ENCODE peak calls at places on chromosomes 3 and 15, in six cellular contexts. Y, H, O, W, D and V are unnamed samples.

GRCh38 chr3:4865714-4866113 is 113.5 kb upstream of the BHLHE40 start:
- DNase-seq in O (no peak), D (no peak), Y (no peak), H (no peak), W (no peak), V (no peak)

GRCh38 chr3:127964053-127964452 is 49.0 kb downstream of the KBTBD12 start:
- DNase-seq in W (no peak), Y (peak), D (peak), H (no peak), O (no peak), V (peak)

GRCh38 chr3:157251685-157252084 is 91.7 kb upstream of the CCNL1 start:
- DNase-seq in O (no peak), D (no peak), H (no peak), W (no peak), Y (no peak), V (no peak)

GRCh38 chr15:74275957-74276356 is 39.8 kb downstream of the CCDC33 start:
- DNase-seq in D (peak), Y (no peak), H (no peak), W (no peak), O (peak), V (peak)

GRCh38 chr15:29059871-29060640 is 174.3 kb downstream of the APBA2 start:
- DNase-seq in H (no peak), Y (no peak), O (no peak), D (no peak), W (no peak), V (no peak)

GRCh38 chr15:81294501-81294850 is 29.5 kb downstream of the STARD5 start:
- DNase-seq in Y (no peak), W (no peak), H (no peak), D (no peak), O (no peak), V (no peak)

GRCh38 chr3:111534701-111535100 is 7.3 kb upstream of the CD96 start:
- DNase-seq in Y (no peak), D (peak), W (peak), O (no peak), H (no peak), V (no peak)

GRCh38 chr15:75049392-75049791 is 26.0 kb downstream of the PPCDC start:
- DNase-seq in W (no peak), Y (no peak), H (peak), D (no peak), O (peak), V (no peak)

GRCh38 chr3:190562866-190563525 is 49.1 kb downstream of the IL1RAP start:
- DNase-seq in D (no peak), O (no peak), H (no peak), W (no peak), Y (no peak), V (no peak)

GRCh38 chr15:67148196-67148701 is 82.8 kb downstream of the SMAD3 start:
- DNase-seq in O (no peak), D (peak), Y (no peak), H (no peak), W (peak), V (no peak)

GRCh38 chr3:176362191-176362731 is 835.0 kb downstream of the TBL1XR1 start:
- DNase-seq in W (no peak), Y (peak), O (peak), D (no peak), H (peak), V (no peak)

GRCh38 chr3:107394502-107394901 is 17.3 kb downstream of the CCDC54 start:
- DNase-seq in D (no peak), W (no peak), O (no peak), H (no peak), Y (no peak), V (no peak)

GRCh38 chr3:195531683-195532082 is 11.4 kb downstream of the PPP1R2 start:
- DNase-seq in H (no peak), O (no peak), D (no peak), Y (no peak), W (no peak), V (no peak)

GRCh38 chr3:58167431-58168351 is 43.1 kb downstream of the DNASE1L3 start:
- DNase-seq in O (peak), D (peak), H (peak), W (peak), Y (peak), V (peak)

DNA sequence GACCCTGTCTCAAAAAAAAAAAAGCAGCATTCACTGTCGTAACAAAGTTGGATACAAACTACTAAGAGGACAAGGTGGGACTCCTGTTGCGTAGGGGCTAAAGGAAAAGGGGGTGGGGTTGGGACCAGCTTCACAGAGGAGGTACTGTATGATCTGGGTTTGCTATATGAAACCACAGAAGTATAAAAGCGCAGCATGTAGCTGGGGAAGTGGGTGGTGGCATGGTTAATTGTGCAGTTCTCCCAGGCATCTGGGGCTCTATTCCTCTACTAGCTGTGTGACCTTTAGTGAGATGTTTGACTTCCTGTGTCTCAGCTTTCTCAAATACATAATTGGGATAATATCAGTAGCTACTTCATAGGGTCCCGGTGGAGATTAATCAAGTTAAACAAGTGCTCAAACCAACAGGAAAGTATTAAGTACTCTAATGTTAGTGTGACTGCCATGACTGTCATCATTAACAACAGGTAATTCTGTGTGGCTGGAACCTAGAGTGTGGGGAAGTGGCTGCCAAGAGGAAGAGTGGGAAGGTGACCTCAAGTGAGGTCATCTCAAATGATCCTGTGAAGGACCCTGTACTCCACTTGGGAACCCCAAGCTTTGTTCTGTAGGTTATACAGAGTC is 11.5 kb downstream of the PARP16 start:
- DNase-seq in H (no peak), D (no peak), W (no peak), Y (no peak), O (no peak), V (no peak)
- TF ChIP-seq CTCF in H (no peak), D (no peak), W (no peak), Y (no peak), O (no peak), V (no peak)

GRCh38 chr3:126267169-126267975 is 87.0 kb upstream of the ALDH1L1 start:
- DNase-seq in O (peak), H (peak), D (peak), W (peak), Y (peak), V (peak)
- TF ChIP-seq CTCF in O (no peak), H (no peak), D (no peak), W (no peak), Y (peak), V (no peak)

GRCh38 chr3:24013843-24014242 is 68.8 kb downstream of the NR1D2 start:
- DNase-seq in Y (no peak), H (no peak), W (no peak), D (no peak), O (no peak), V (no peak)

GRCh38 chr3:24017305-24017704 is 72.2 kb downstream of the NR1D2 start:
- DNase-seq in Y (no peak), D (no peak), O (no peak), H (no peak), W (no peak), V (no peak)

DNA sequence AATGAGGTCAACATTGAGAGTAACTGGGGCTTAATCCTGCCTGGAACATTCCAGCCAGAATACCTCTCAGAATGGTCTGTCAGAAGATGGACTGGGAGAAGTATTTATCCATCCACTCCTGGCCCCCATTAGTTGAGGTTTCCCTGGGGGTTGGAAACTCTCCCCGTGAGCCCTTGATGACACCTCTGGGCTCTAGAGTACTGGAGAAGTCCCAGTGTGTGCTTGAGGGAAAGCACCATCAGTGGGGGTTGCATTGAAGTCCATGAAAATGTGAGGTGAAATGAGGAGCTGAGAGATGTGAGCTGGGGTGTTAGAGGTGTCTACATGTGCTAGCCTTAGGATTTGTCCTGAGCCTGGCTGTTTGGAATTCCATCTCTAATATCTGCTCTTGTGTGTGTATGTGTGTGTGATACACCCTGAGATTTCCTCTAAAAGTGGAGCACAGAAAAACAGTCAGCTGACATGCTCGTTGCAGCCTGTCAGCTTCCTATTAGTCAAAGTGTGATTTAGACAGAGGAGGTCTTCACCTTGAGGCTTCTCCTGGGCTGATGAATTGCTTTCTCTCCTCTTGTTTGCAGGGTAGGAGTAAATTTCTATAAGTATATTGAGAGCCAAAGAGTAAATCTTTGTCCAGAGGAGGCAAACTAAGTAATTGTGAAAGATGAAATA is 67.6 kb downstream of the NR1D2 start:
- DNase-seq in W (no peak), D (no peak), Y (no peak), O (no peak), H (no peak), V (no peak)
- TF ChIP-seq CTCF in W (no peak), D (no peak), Y (no peak), O (no peak), H (no peak), V (no peak)

GRCh38 chr15:45136378-45136764 is 6.6 kb downstream of the DUOX1 start:
- DNase-seq in Y (peak), O (no peak), W (no peak), H (no peak), D (no peak), V (no peak)
- TF ChIP-seq CTCF in Y (peak), O (peak), W (no peak), H (no peak), D (no peak), V (no peak)

GRCh38 chr3:152071924-152072323 is 196.8 kb upstream of the MBNL1 start:
- DNase-seq in Y (peak), O (peak), D (peak), H (no peak), W (peak), V (peak)

GRCh38 chr3:152069871-152070270 is 196.4 kb downstream of the SUCNR1 start:
- DNase-seq in Y (no peak), H (no peak), D (peak), W (no peak), O (no peak), V (no peak)

GRCh38 chr3:152071315-152071714 is 197.4 kb upstream of the MBNL1 start:
- DNase-seq in H (no peak), D (no peak), W (no peak), O (no peak), Y (no peak), V (no peak)

GRCh38 chr3:152076148-152076547 is 192.6 kb upstream of the MBNL1 start:
- DNase-seq in Y (no peak), H (no peak), O (no peak), W (no peak), D (peak), V (no peak)

DNA sequence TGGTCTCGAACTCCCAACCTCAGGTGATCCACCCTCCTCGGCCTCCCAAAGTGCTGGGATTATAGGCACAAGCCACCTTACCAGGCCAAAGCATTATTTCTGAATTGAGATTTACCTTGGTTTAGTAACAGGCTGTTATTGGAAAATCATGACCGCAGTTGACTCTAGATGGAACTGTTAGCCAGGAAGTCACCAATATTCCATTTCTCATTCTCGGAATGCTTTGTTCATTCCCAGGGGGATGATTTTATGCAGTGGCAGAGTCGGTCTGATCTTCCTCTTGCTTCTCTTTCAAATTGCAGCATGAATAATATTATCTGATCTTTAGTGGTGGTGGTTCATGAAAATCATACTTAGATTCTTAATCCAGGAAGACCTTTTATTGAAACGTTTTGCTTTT is 195.5 kb upstream of the MBNL1 start:
- DNase-seq in W (peak), O (no peak), H (no peak), Y (no peak), D (peak), V (no peak)
- TF ChIP-seq CTCF in W (no peak), O (no peak), H (no peak), Y (peak), D (no peak), V (no peak)

GRCh38 chr3:134974621-134975020 is 179.6 kb downstream of the EPHB1 start:
- DNase-seq in H (no peak), Y (no peak), W (no peak), O (no peak), D (no peak), V (no peak)
- TF ChIP-seq CTCF in H (no peak), Y (no peak), W (no peak), O (no peak), D (no peak), V (no peak)

GRCh38 chr3:49428697-49429100 is 425 bp downstream of the NICN1 start:
- DNase-seq in H (no peak), W (no peak), O (no peak), Y (no peak), D (no peak), V (peak)
- TF ChIP-seq CTCF in H (no peak), W (no peak), O (no peak), Y (peak), D (no peak), V (no peak)

GRCh38 chr15:68200016-68200861 is 4.9 kb downstream of the CALML4 start:
- DNase-seq in Y (peak), O (peak), D (no peak), W (no peak), H (peak), V (no peak)
- TF ChIP-seq CTCF in Y (no peak), O (no peak), D (no peak), W (no peak), H (no peak), V (no peak)

DNA sequence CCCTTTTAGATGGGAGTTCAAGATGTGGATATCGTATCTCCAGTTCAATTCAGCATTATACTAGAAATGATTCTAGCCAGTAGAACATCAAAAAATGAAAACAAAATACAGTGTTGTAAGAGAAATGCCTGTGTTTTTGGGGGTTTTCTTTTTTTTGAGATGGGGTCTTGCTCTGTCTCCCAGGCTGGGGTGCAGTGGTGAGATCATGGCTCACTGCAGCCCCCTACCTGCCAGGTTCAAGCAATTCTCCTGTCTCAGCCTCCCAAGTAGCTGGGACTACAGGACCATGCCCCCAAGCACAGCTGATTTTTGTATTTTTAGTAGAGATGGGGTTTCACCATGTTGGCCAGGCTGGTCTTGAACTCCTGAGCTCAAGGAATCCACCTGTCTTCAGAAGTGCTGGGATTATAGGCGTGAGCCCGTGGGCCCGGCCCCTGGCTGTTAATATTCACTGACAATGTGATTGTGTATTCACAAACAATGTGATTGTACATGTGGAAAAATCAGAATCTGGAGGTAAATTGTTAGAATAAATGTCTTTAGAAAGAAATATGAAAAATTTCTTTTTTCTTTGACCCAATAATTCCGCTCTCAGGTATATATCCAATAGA is 59.0 kb downstream of the ARIH1 start:
- DNase-seq in W (no peak), O (no peak), Y (no peak), D (peak), H (no peak), V (no peak)
- TF ChIP-seq CTCF in W (peak), O (no peak), Y (peak), D (peak), H (peak), V (peak)